ENCODE peak calls at places on chromosome 9, in nine cellular contexts. One of them, this sample, is unnamed.

GRCh38 chr9:80605793-80606192 is 1034.0 kb downstream of the TLE4 start:
- DNase-seq in tibial nerve: no peak
- DNase-seq in body of pancreas: no peak
- DNase-seq in adrenal gland: no peak
- DNase-seq in IMR-90: peak
- DNase-seq in HCT116: no peak
- DNase-seq in stomach: no peak
- DNase-seq in uterus: no peak
- DNase-seq in suprapubic skin: no peak
- DNase-seq in this sample: no peak

GRCh38 chr9:121529237-121529987 is 29.8 kb upstream of the GGTA1 start:
- DNase-seq in tibial nerve: peak
- DNase-seq in body of pancreas: peak
- DNase-seq in adrenal gland: peak
- DNase-seq in IMR-90: peak
- DNase-seq in HCT116: no peak
- DNase-seq in stomach: peak
- DNase-seq in uterus: peak
- DNase-seq in suprapubic skin: peak
- DNase-seq in this sample: peak

GRCh38 chr9:120927125-120928014 is 774 bp upstream of the TRAF1 start:
- DNase-seq in tibial nerve: no peak
- DNase-seq in body of pancreas: no peak
- DNase-seq in adrenal gland: no peak
- DNase-seq in IMR-90: no peak
- DNase-seq in HCT116: no peak
- DNase-seq in stomach: no peak
- DNase-seq in uterus: no peak
- DNase-seq in suprapubic skin: no peak
- DNase-seq in this sample: no peak

GRCh38 chr9:4932681-4933080 is 52.4 kb upstream of the JAK2 start:
- DNase-seq in tibial nerve: no peak
- DNase-seq in body of pancreas: no peak
- DNase-seq in adrenal gland: no peak
- DNase-seq in IMR-90: no peak
- DNase-seq in HCT116: no peak
- DNase-seq in stomach: no peak
- DNase-seq in uterus: no peak
- DNase-seq in suprapubic skin: no peak
- DNase-seq in this sample: no peak

GRCh38 chr9:87280421-87280820 is 217.2 kb upstream of the DAPK1 start:
- DNase-seq in tibial nerve: no peak
- DNase-seq in body of pancreas: no peak
- DNase-seq in adrenal gland: no peak
- DNase-seq in IMR-90: peak
- DNase-seq in HCT116: no peak
- DNase-seq in stomach: no peak
- DNase-seq in uterus: no peak
- DNase-seq in suprapubic skin: no peak
- DNase-seq in this sample: no peak

GRCh38 chr9:110099236-110099741 is 108.7 kb downstream of the C9orf152 start:
- DNase-seq in tibial nerve: peak
- DNase-seq in body of pancreas: peak
- DNase-seq in adrenal gland: no peak
- DNase-seq in IMR-90: peak
- DNase-seq in HCT116: no peak
- DNase-seq in stomach: no peak
- DNase-seq in uterus: peak
- DNase-seq in suprapubic skin: no peak
- DNase-seq in this sample: no peak

GRCh38 chr9:95498641-95499040 is 18.1 kb downstream of the PTCH1 start:
- DNase-seq in tibial nerve: no peak
- DNase-seq in body of pancreas: no peak
- DNase-seq in adrenal gland: no peak
- DNase-seq in IMR-90: no peak
- DNase-seq in HCT116: no peak
- DNase-seq in stomach: no peak
- DNase-seq in uterus: no peak
- DNase-seq in suprapubic skin: no peak
- DNase-seq in this sample: no peak

GRCh38 chr9:121736964-121737462 is 85.6 kb downstream of the DAB2IP start:
- DNase-seq in tibial nerve: peak
- DNase-seq in body of pancreas: peak
- DNase-seq in adrenal gland: peak
- DNase-seq in IMR-90: no peak
- DNase-seq in HCT116: no peak
- DNase-seq in stomach: peak
- DNase-seq in uterus: no peak
- DNase-seq in suprapubic skin: no peak
- DNase-seq in this sample: no peak

GRCh38 chr9:19451240-19452087 is 42.7 kb downstream of the ACER2 start:
- DNase-seq in tibial nerve: no peak
- DNase-seq in body of pancreas: no peak
- DNase-seq in adrenal gland: no peak
- DNase-seq in IMR-90: no peak
- DNase-seq in HCT116: no peak
- DNase-seq in stomach: no peak
- DNase-seq in uterus: no peak
- DNase-seq in suprapubic skin: no peak
- DNase-seq in this sample: no peak

GRCh38 chr9:110114888-110115259 is 93.1 kb downstream of the C9orf152 start:
- DNase-seq in tibial nerve: no peak
- DNase-seq in body of pancreas: no peak
- DNase-seq in adrenal gland: no peak
- DNase-seq in IMR-90: peak
- DNase-seq in HCT116: no peak
- DNase-seq in stomach: no peak
- DNase-seq in uterus: no peak
- DNase-seq in suprapubic skin: no peak
- DNase-seq in this sample: no peak

GRCh38 chr9:106953166-106953565 is 90.2 kb downstream of the ZNF462 start:
- DNase-seq in tibial nerve: no peak
- DNase-seq in body of pancreas: no peak
- DNase-seq in adrenal gland: peak
- DNase-seq in IMR-90: peak
- DNase-seq in HCT116: no peak
- DNase-seq in stomach: no peak
- DNase-seq in uterus: no peak
- DNase-seq in suprapubic skin: no peak
- DNase-seq in this sample: no peak

GRCh38 chr9:22037954-22038690 is 29.0 kb upstream of the CDKN2B start:
- DNase-seq in tibial nerve: no peak
- DNase-seq in body of pancreas: no peak
- DNase-seq in adrenal gland: no peak
- DNase-seq in IMR-90: peak
- DNase-seq in HCT116: peak
- DNase-seq in stomach: no peak
- DNase-seq in uterus: no peak
- DNase-seq in suprapubic skin: no peak
- DNase-seq in this sample: no peak

GRCh38 chr9:20981486-20981885 is 50.0 kb downstream of the HACD4 start:
- DNase-seq in tibial nerve: no peak
- DNase-seq in body of pancreas: no peak
- DNase-seq in adrenal gland: no peak
- DNase-seq in IMR-90: peak
- DNase-seq in HCT116: no peak
- DNase-seq in stomach: no peak
- DNase-seq in uterus: no peak
- DNase-seq in suprapubic skin: no peak
- DNase-seq in this sample: no peak

GRCh38 chr9:15299374-15299939 is 7.6 kb downstream of the TTC39B start:
- DNase-seq in tibial nerve: no peak
- DNase-seq in body of pancreas: no peak
- DNase-seq in adrenal gland: no peak
- DNase-seq in IMR-90: no peak
- DNase-seq in HCT116: no peak
- DNase-seq in stomach: no peak
- DNase-seq in uterus: no peak
- DNase-seq in suprapubic skin: no peak
- DNase-seq in this sample: no peak

GRCh38 chr9:130008577-130008976 is 34.4 kb downstream of the FNBP1 start:
- DNase-seq in tibial nerve: no peak
- DNase-seq in body of pancreas: no peak
- DNase-seq in adrenal gland: no peak
- DNase-seq in IMR-90: no peak
- DNase-seq in HCT116: no peak
- DNase-seq in stomach: no peak
- DNase-seq in uterus: no peak
- DNase-seq in suprapubic skin: no peak
- DNase-seq in this sample: no peak

GRCh38 chr9:124257070-124257864 is 482 bp upstream of the NEK6 start:
- DNase-seq in tibial nerve: no peak
- DNase-seq in body of pancreas: no peak
- DNase-seq in adrenal gland: no peak
- DNase-seq in IMR-90: no peak
- DNase-seq in HCT116: no peak
- DNase-seq in stomach: no peak
- DNase-seq in uterus: no peak
- DNase-seq in suprapubic skin: no peak
- DNase-seq in this sample: no peak
- TF ChIP-seq POLR2A in tibial nerve: no peak
- TF ChIP-seq POLR2A in body of pancreas: no peak
- TF ChIP-seq POLR2A in adrenal gland: no peak
- TF ChIP-seq POLR2A in IMR-90: peak
- TF ChIP-seq POLR2A in HCT116: no peak
- TF ChIP-seq POLR2A in stomach: no peak
- TF ChIP-seq POLR2A in uterus: no peak
- TF ChIP-seq POLR2A in suprapubic skin: no peak
- TF ChIP-seq POLR2A in this sample: no peak

GRCh38 chr9:763692-764091 is 77.8 kb upstream of the DMRT1 start:
- DNase-seq in tibial nerve: no peak
- DNase-seq in body of pancreas: no peak
- DNase-seq in adrenal gland: no peak
- DNase-seq in IMR-90: no peak
- DNase-seq in HCT116: no peak
- DNase-seq in stomach: no peak
- DNase-seq in uterus: no peak
- DNase-seq in suprapubic skin: no peak
- DNase-seq in this sample: no peak
- TF ChIP-seq CTCF in tibial nerve: no peak
- TF ChIP-seq CTCF in body of pancreas: no peak
- TF ChIP-seq CTCF in adrenal gland: no peak
- TF ChIP-seq CTCF in IMR-90: no peak
- TF ChIP-seq CTCF in HCT116: no peak
- TF ChIP-seq CTCF in stomach: no peak
- TF ChIP-seq CTCF in uterus: no peak
- TF ChIP-seq CTCF in suprapubic skin: no peak
- TF ChIP-seq CTCF in this sample: no peak

GRCh38 chr9:123138156-123138555 is 104.7 kb downstream of the GPR21 start:
- DNase-seq in tibial nerve: no peak
- DNase-seq in body of pancreas: no peak
- DNase-seq in adrenal gland: no peak
- DNase-seq in IMR-90: no peak
- DNase-seq in HCT116: no peak
- DNase-seq in stomach: no peak
- DNase-seq in uterus: no peak
- DNase-seq in suprapubic skin: no peak
- DNase-seq in this sample: no peak
- TF ChIP-seq POLR2A in tibial nerve: no peak
- TF ChIP-seq POLR2A in body of pancreas: no peak
- TF ChIP-seq POLR2A in adrenal gland: no peak
- TF ChIP-seq POLR2A in IMR-90: no peak
- TF ChIP-seq POLR2A in HCT116: no peak
- TF ChIP-seq POLR2A in stomach: no peak
- TF ChIP-seq POLR2A in uterus: no peak
- TF ChIP-seq POLR2A in suprapubic skin: no peak
- TF ChIP-seq POLR2A in this sample: no peak

DNA sequence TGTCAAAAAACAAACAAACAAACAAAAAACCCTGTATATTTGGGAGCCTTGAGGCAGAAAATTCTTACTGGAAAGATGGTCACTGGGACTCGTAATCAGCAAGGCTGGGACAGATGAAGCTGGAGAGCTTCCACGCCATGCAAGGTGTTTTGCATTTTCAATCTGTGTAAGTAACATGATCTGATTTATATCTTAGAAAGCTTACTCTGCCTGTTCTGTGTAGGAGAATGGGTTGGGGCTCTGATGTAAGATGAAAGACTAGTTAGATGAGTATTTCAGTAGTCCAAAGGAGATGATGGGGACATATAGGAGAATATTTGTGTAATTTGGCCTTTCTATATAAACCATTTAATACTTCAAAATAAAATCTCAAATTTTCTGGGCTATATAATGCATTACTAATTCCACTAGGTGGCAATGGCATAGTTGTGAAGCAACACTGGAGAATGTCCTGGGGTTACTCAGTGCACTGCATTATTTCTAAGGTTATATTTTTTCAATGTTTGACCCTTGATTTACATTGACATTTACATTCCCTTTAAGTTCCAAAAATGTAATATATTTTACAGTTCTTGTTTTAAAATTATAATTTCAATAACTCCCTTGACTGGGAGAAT is 21.9 kb upstream of the FSD1L start:
- DNase-seq in tibial nerve: no peak
- DNase-seq in body of pancreas: no peak
- DNase-seq in adrenal gland: no peak
- DNase-seq in IMR-90: peak
- DNase-seq in HCT116: no peak
- DNase-seq in stomach: no peak
- DNase-seq in uterus: no peak
- DNase-seq in suprapubic skin: no peak
- DNase-seq in this sample: no peak
- TF ChIP-seq CTCF in tibial nerve: peak
- TF ChIP-seq CTCF in body of pancreas: peak
- TF ChIP-seq CTCF in adrenal gland: peak
- TF ChIP-seq CTCF in IMR-90: peak
- TF ChIP-seq CTCF in HCT116: peak
- TF ChIP-seq CTCF in stomach: no peak
- TF ChIP-seq CTCF in uterus: peak
- TF ChIP-seq CTCF in suprapubic skin: no peak
- TF ChIP-seq CTCF in this sample: peak

GRCh38 chr9:71767421-71768321 is 642 bp downstream of the CEMIP2 start:
- DNase-seq in tibial nerve: no peak
- DNase-seq in body of pancreas: peak
- DNase-seq in adrenal gland: peak
- DNase-seq in IMR-90: peak
- DNase-seq in HCT116: no peak
- DNase-seq in stomach: peak
- DNase-seq in uterus: peak
- DNase-seq in suprapubic skin: peak
- DNase-seq in this sample: peak

GRCh38 chr9:71769175-71770165 is 1.2 kb upstream of the CEMIP2 start:
- DNase-seq in tibial nerve: peak
- DNase-seq in body of pancreas: peak
- DNase-seq in adrenal gland: peak
- DNase-seq in IMR-90: no peak
- DNase-seq in HCT116: peak
- DNase-seq in stomach: peak
- DNase-seq in uterus: peak
- DNase-seq in suprapubic skin: peak
- DNase-seq in this sample: peak

GRCh38 chr9:71765693-71766092 is 2.6 kb downstream of the CEMIP2 start:
- DNase-seq in tibial nerve: no peak
- DNase-seq in body of pancreas: no peak
- DNase-seq in adrenal gland: no peak
- DNase-seq in IMR-90: peak
- DNase-seq in HCT116: no peak
- DNase-seq in stomach: no peak
- DNase-seq in uterus: no peak
- DNase-seq in suprapubic skin: no peak
- DNase-seq in this sample: peak

GRCh38 chr9:71766663-71767062 is 1.6 kb downstream of the CEMIP2 start:
- DNase-seq in tibial nerve: no peak
- DNase-seq in body of pancreas: peak
- DNase-seq in adrenal gland: no peak
- DNase-seq in IMR-90: no peak
- DNase-seq in HCT116: no peak
- DNase-seq in stomach: no peak
- DNase-seq in uterus: no peak
- DNase-seq in suprapubic skin: no peak
- DNase-seq in this sample: peak

GRCh38 chr9:71768388-71769174 is at the start of gene CEMIP2:
- DNase-seq in tibial nerve: peak
- DNase-seq in body of pancreas: peak
- DNase-seq in adrenal gland: peak
- DNase-seq in IMR-90: peak
- DNase-seq in HCT116: peak
- DNase-seq in stomach: peak
- DNase-seq in uterus: peak
- DNase-seq in suprapubic skin: peak
- DNase-seq in this sample: peak
- TF ChIP-seq POLR2A in tibial nerve: peak
- TF ChIP-seq POLR2A in body of pancreas: peak
- TF ChIP-seq POLR2A in adrenal gland: peak
- TF ChIP-seq POLR2A in IMR-90: peak
- TF ChIP-seq POLR2A in HCT116: peak
- TF ChIP-seq POLR2A in stomach: no peak
- TF ChIP-seq POLR2A in uterus: peak
- TF ChIP-seq POLR2A in suprapubic skin: peak
- TF ChIP-seq POLR2A in this sample: peak

This sample was measured in esophagus muscularis mucosa.